ENCODE peak calls at places on chromosomes 11 and 22, in five cellular contexts. K, Y, N, Z and E are unnamed samples.
A peak's percentile ranks its signal among the peaks of the same experiment; 100 is the strongest.

GRCh38 chr11:65014146-65014960 is at the start of gene ARL2:
- DNase-seq in K (peak; percentile 60), Y (peak; percentile 49), Z (no peak), N (no peak), E (peak; percentile 86)

GRCh38 chr22:32590556-32590955 is 115.9 kb downstream of the FBXO7 start:
- DNase-seq in Z (no peak), Y (no peak), N (peak; percentile 89), K (peak; percentile 74), E (no peak)

GRCh38 chr22:45903355-45904149 is 73.4 kb downstream of the WNT7B start:
- DNase-seq in Z (no peak), Y (no peak), N (peak; percentile 93), K (peak; percentile 77), E (peak; percentile 56)

GRCh38 chr11:17013548-17014320 is 480 bp downstream of the PLEKHA7 start:
- DNase-seq in N (no peak), Y (no peak), Z (no peak), K (no peak), E (peak; percentile 37)

GRCh38 chr11:130209128-130209932 is 49.7 kb downstream of the ST14 start:
- DNase-seq in Z (no peak), K (no peak), Y (no peak), N (no peak), E (no peak)

GRCh38 chr11:125457814-125458343 is 38.2 kb downstream of the FEZ1 start:
- DNase-seq in Y (peak; percentile 46), Z (peak; percentile 72), N (peak; percentile 26), K (no peak), E (peak; percentile 41)

GRCh38 chr11:12684354-12684753 is 10.1 kb downstream of the TEAD1 start:
- DNase-seq in Y (no peak), N (no peak), Z (no peak), K (no peak), E (no peak)

GRCh38 chr11:10930961-10931760 is 73.3 kb upstream of the ZBED5 start:
- DNase-seq in Y (peak; percentile 51), N (peak; percentile 79), Z (peak; percentile 74), K (peak; percentile 74), E (peak; percentile 69)

GRCh38 chr11:27291954-27292641 is 70.9 kb downstream of the CCDC34 start:
- DNase-seq in N (peak; percentile 37), Y (no peak), Z (no peak), K (peak; percentile 6), E (no peak)

GRCh38 chr11:129458278-129458677 is 82.6 kb downstream of the BARX2 start:
- DNase-seq in K (peak; percentile 26), N (peak; percentile 55), Z (no peak), Y (no peak), E (peak; percentile 73)

GRCh38 chr11:68994161-68994890 is 13.5 kb upstream of the MRGPRD start:
- DNase-seq in Z (no peak), Y (no peak), K (no peak), N (no peak), E (no peak)

GRCh38 chr11:76745561-76746207 is 37.5 kb upstream of the TSKU start:
- DNase-seq in K (no peak), N (no peak), Z (no peak), Y (no peak), E (no peak)

GRCh38 chr11:285021-285893 is 3.7 kb upstream of the PGGHG start:
- DNase-seq in Z (no peak), N (no peak), K (no peak), Y (no peak), E (no peak)

GRCh38 chr11:111730871-111731591 is 35.2 kb downstream of the PPP2R1B start:
- DNase-seq in Y (no peak), K (no peak), N (peak; percentile 33), Z (peak; percentile 50), E (peak; percentile 62)